ENCODE peak calls at places on chromosomes 7 and 10, in ten cellular contexts. S, E, K, M, Z, H, U, L, Q and F are unnamed samples.

GRCh38 chr10:70324341-70324861 is 40.6 kb upstream of the NPFFR1 start:
- DNase-seq in S (no peak), E (no peak), K (no peak), M (no peak), Z (no peak), H (no peak), U (peak), L (no peak), Q (peak), F (peak)

GRCh38 chr7:128078309-128078708 is 47.1 kb upstream of the LRRC4 start:
- DNase-seq in S (no peak), E (no peak), K (no peak), M (no peak), Z (no peak), H (no peak), U (no peak), L (no peak), Q (no peak), F (no peak)

GRCh38 chr10:34137955-34138354 is 677.1 kb downstream of the PARD3 start:
- DNase-seq in S (no peak), E (no peak), K (no peak), M (no peak), Z (no peak), H (no peak), U (no peak), L (no peak), Q (no peak), F (no peak)

GRCh38 chr7:29957921-29958320 is 31.7 kb downstream of the SCRN1 start:
- DNase-seq in S (peak), E (no peak), K (no peak), M (no peak), Z (no peak), H (no peak), U (no peak), L (no peak), Q (no peak), F (no peak)

GRCh38 chr10:91768123-91768522 is 30.1 kb upstream of the TNKS2 start:
- DNase-seq in S (no peak), E (no peak), K (no peak), M (no peak), Z (no peak), H (no peak), U (no peak), L (no peak), Q (no peak), F (no peak)

GRCh38 chr10:93261961-93262610 is 188.4 kb downstream of the CYP26A1 start:
- DNase-seq in S (no peak), E (no peak), K (no peak), M (no peak), Z (no peak), H (no peak), U (no peak), L (no peak), Q (no peak), F (no peak)

GRCh38 chr10:42491001-42491592 is 147.3 kb downstream of the ZNF33B start:
- DNase-seq in S (no peak), E (no peak), K (no peak), M (no peak), Z (no peak), H (no peak), U (no peak), L (no peak), Q (no peak), F (no peak)

GRCh38 chr7:15832996-15833395 is 146.5 kb upstream of the MEOX2 start:
- DNase-seq in S (peak), E (no peak), K (peak), M (no peak), Z (no peak), H (no peak), U (no peak), L (no peak), Q (no peak), F (no peak)

GRCh38 chr10:6185039-6185716 is 17.6 kb upstream of the PFKFB3 start:
- DNase-seq in S (no peak), E (no peak), K (no peak), M (no peak), Z (no peak), H (no peak), U (no peak), L (no peak), Q (no peak), F (peak)

GRCh38 chr7:135147341-135147898 is 452 bp upstream of the TMEM140 start:
- DNase-seq in S (no peak), E (no peak), K (no peak), M (no peak), Z (peak), H (no peak), U (no peak), L (no peak), Q (no peak), F (no peak)

GRCh38 chr7:79064187-79064823 is 389.2 kb downstream of the MAGI2 start:
- DNase-seq in S (no peak), E (no peak), K (no peak), M (no peak), Z (no peak), H (no peak), U (no peak), L (no peak), Q (no peak), F (no peak)

GRCh38 chr10:58919927-58920654 is 256.4 kb upstream of the PHYHIPL start:
- DNase-seq in S (peak), E (no peak), K (no peak), M (no peak), Z (no peak), H (no peak), U (no peak), L (no peak), Q (no peak), F (no peak)

GRCh38 chr10:10644317-10645111 is 373.2 kb upstream of the CELF2 start:
- DNase-seq in S (no peak), E (no peak), K (peak), M (no peak), Z (no peak), H (no peak), U (no peak), L (no peak), Q (no peak), F (no peak)

GRCh38 chr7:37360469-37360868 is 88.2 kb downstream of the ELMO1 start:
- DNase-seq in S (no peak), E (no peak), K (no peak), M (no peak), Z (no peak), H (no peak), U (no peak), L (no peak), Q (no peak), F (no peak)

GRCh38 chr7:115838829-115839228 is 191.7 kb downstream of the TFEC start:
- DNase-seq in S (no peak), E (no peak), K (no peak), M (no peak), Z (no peak), H (no peak), U (no peak), L (no peak), Q (no peak), F (no peak)